ENCODE peak calls at places on chromosomes 13 and 19, in nine cellular contexts. F is brain microvascular endothelial cell, X is mucosa of descending colon, E is left ventricle myocardium inferior, S is transverse colon, A is HCT116, R is NB4, T is lung, Y is cardiac muscle cell. O is an unnamed sample.

GRCh38 chr13:21326155-21327030 is 132.7 kb downstream of the ZDHHC20 start:
- DNase-seq in F (peak; percentile 18), X (peak; percentile 60), E (no peak), S (peak; percentile 33), A (no peak), R (no peak), T (no peak), Y (peak; percentile 26), O (peak; percentile 32)

GRCh38 chr13:113349050-113349449 is 14.9 kb downstream of the GRTP1 start:
- DNase-seq in F (no peak), X (no peak), E (no peak), S (no peak), A (no peak), R (no peak), T (no peak), Y (no peak), O (no peak)

GRCh38 chr13:63190219-63190618 is 1774.6 kb upstream of the PCDH20 start:
- DNase-seq in F (no peak), X (no peak), E (no peak), S (no peak), A (no peak), R (no peak), T (no peak), Y (no peak), O (no peak)

GRCh38 chr19:44066305-44066704 is 5.7 kb upstream of the ZNF284 start:
- DNase-seq in F (no peak), X (no peak), E (no peak), S (no peak), A (no peak), R (no peak), T (no peak), Y (no peak), O (no peak)

GRCh38 chr13:41231786-41232185 is 31.6 kb downstream of the MTRF1 start:
- DNase-seq in F (peak; percentile 40), X (peak; percentile 81), E (peak; percentile 23), S (peak; percentile 64), A (no peak), R (no peak), T (peak; percentile 39), Y (peak; percentile 1), O (peak; percentile 61)

GRCh38 chr13:98515804-98516465 is 61.0 kb downstream of the STK24 start:
- DNase-seq in F (no peak), X (no peak), E (no peak), S (no peak), A (no peak), R (no peak), T (no peak), Y (no peak), O (no peak)

GRCh38 chr13:96090240-96091101 is 564 bp downstream of the HS6ST3 start:
- DNase-seq in F (no peak), X (no peak), E (peak; percentile 13), S (no peak), A (no peak), R (no peak), T (no peak), Y (peak; percentile 57), O (no peak)

GRCh38 chr19:33771308-33772101 is 25.2 kb upstream of the KCTD15 start:
- DNase-seq in F (peak; percentile 45), X (no peak), E (peak; percentile 67), S (peak; percentile 73), A (no peak), R (peak; percentile 65), T (peak; percentile 66), Y (peak; percentile 87), O (peak; percentile 69)

GRCh38 chr19:35643255-35644205 is 2.0 kb downstream of the ETV2 start:
- DNase-seq in F (peak; percentile 63), X (peak; percentile 93), E (peak; percentile 81), S (peak; percentile 91), A (peak; percentile 75), R (peak; percentile 79), T (peak; percentile 85), Y (peak; percentile 92), O (peak; percentile 79)

GRCh38 chr19:44745386-44745831 is 3.1 kb upstream of the BCL3 start:
- DNase-seq in F (no peak), X (peak; percentile 90), E (peak; percentile 86), S (peak; percentile 82), A (peak; percentile 26), R (no peak), T (peak; percentile 68), Y (no peak), O (peak; percentile 92)

GRCh38 chr19:48963371-48964204 is 1.5 kb upstream of the FTL start:
- DNase-seq in F (no peak), X (peak; percentile 92), E (peak; percentile 72), S (peak; percentile 88), A (no peak), R (peak; percentile 84), T (no peak), Y (peak; percentile 55), O (peak; percentile 75)

GRCh38 chr13:23567792-23568480 is 2.3 kb upstream of the TNFRSF19 start:
- DNase-seq in F (peak; percentile 24), X (no peak), E (no peak), S (no peak), A (no peak), R (no peak), T (no peak), Y (peak; percentile 60), O (no peak)

GRCh38 chr19:35421362-35421761 is 26.7 kb upstream of the FFAR2 start:
- DNase-seq in F (no peak), X (no peak), E (no peak), S (no peak), A (no peak), R (no peak), T (no peak), Y (no peak), O (no peak)

GRCh38 chr13:30696278-30697176 is 38.8 kb upstream of the ALOX5AP start:
- DNase-seq in F (no peak), X (no peak), E (peak; percentile 45), S (peak; percentile 25), A (no peak), R (peak; percentile 85), T (peak; percentile 45), Y (peak; percentile 16), O (no peak)

GRCh38 chr13:41746259-41746658 is 214.7 kb downstream of the VWA8 start:
- DNase-seq in F (peak; percentile 47), X (no peak), E (no peak), S (no peak), A (peak; percentile 39), R (no peak), T (no peak), Y (no peak), O (peak; percentile 40)

GRCh38 chr19:47176071-47176626 is 45.5 kb downstream of the SAE1 start:
- DNase-seq in F (peak; percentile 70), X (no peak), E (no peak), S (no peak), A (no peak), R (no peak), T (no peak), Y (no peak), O (peak; percentile 84)

GRCh38 chr19:5954293-5954692 is 23.6 kb downstream of the RANBP3 start:
- DNase-seq in F (no peak), X (no peak), E (no peak), S (no peak), A (no peak), R (no peak), T (no peak), Y (no peak), O (no peak)

GRCh38 chr19:10471909-10472308 is 31.2 kb downstream of the KEAP1 start:
- DNase-seq in F (peak; percentile 35), X (no peak), E (no peak), S (no peak), A (no peak), R (peak; percentile 83), T (no peak), Y (peak; percentile 29), O (peak; percentile 64)

GRCh38 chr19:41377977-41378707 is 1.8 kb downstream of the TMEM91 start:
- DNase-seq in F (no peak), X (no peak), E (no peak), S (no peak), A (no peak), R (no peak), T (no peak), Y (peak; percentile 31), O (no peak)
- TF ChIP-seq CTCF in F (peak; percentile 54), X (no peak), E (no peak), S (no peak), A (no peak), R (no peak), T (no peak), Y (peak; percentile 10), O (no peak)

DNA sequence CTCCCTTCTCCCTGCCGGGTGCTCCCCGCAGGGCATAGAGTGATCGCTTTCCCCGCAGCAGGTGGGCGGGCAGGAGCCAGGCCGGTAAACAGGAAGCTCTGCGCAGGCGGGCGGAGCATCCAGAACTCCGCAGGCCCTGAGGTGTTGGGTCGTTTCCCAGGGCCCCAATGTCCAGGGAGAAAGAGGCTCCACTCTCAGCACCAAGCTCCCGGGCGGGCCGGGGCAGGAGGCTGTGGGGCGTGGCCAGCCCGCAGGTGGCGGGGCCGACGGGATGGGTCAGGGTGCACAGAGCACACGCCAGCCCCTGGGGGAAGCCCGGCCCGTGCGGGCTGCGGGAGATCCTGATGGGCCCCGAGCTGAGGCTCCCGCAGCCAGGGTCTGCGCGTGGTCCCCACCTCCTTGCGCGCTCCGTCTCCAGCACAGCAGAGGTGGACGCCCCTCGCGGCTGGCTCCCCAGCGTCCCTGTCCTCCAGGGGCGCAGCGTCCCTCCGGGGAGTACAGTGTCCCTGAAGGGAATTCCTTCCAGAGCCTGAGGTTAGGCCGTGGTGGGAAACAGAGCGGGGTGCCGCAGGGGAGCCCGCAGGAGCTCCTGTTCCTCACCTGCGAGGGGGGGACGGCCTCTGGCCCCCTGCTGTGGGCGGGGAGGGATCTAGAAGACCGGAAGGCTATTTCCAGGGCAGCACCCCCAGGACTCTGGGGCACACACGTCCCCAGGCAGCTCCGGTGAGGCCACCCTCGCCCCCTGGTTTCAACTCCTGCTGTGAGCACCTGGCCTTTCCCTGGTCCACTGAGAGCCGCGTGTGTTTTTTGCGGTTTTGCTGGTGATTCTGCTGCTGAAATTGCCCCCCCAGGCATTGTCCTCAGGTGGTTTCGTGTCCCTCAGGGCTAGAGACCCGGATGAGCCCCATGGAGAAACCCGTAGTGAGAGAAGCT is 12.2 kb downstream of the PIP5K1C start:
- DNase-seq in F (no peak), X (peak; percentile 58), E (no peak), S (peak; percentile 54), A (no peak), R (no peak), T (no peak), Y (peak; percentile 32), O (no peak)
- H3K4me3 ChIP-seq in F (no peak overlapping the region), X (no peak overlapping the region), E (peak overlapping the region; percentile 30), S (peak overlapping the region; percentile 18), A (no peak overlapping the region), R (no peak overlapping the region), T (no peak overlapping the region), Y (no peak overlapping the region), O (no peak overlapping the region)

GRCh38 chr13:76828316-76828741 is 57.9 kb downstream of the KCTD12 start:
- DNase-seq in F (no peak), X (no peak), E (no peak), S (no peak), A (no peak), R (no peak), T (no peak), Y (no peak), O (no peak)
- TF ChIP-seq CTCF in F (no peak), X (no peak), E (no peak), S (no peak), A (no peak), R (no peak), T (no peak), Y (no peak), O (no peak)

DNA sequence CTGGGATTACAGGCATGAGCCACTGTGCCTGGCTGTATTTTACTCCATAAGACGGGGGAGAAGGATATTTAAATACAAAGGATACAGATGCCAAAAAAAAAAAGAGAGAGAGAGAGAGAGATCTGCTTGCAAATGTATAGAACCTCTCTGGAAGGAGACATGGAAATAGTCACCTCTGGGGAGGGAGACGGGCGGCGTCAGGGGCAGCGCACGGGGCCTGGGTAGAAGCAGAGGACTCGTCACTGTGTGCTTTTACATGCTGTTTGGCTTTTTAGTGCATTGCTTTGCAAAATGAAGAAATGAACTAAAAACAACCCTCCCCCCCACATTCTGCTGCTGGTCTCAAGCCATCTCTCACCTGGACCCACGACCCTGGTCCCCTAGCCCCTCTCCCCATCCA is 4.8 kb upstream of the ZNF653 start:
- DNase-seq in F (no peak), X (no peak), E (no peak), S (no peak), A (no peak), R (no peak), T (no peak), Y (no peak), O (no peak)
- H3K4me3 ChIP-seq in F (no peak overlapping the region), X (no peak overlapping the region), E (no peak overlapping the region), S (no peak overlapping the region), A (no peak overlapping the region), R (no peak overlapping the region), T (no peak overlapping the region), Y (no peak overlapping the region), O (no peak overlapping the region)

O was measured in fibroblast of pulmonary artery.